ENCODE peak calls at places on chromosomes 11 and 22, in four cellular contexts. One of them, this sample, is unnamed.

GRCh38 chr22:49289822-49290221 is 537.9 kb downstream of the BRD1 start:
- DNase-seq in left ventricle myocardium inferior: no peak
- DNase-seq in tibial artery: peak; percentile 10
- DNase-seq in A549: no peak
- DNase-seq in this sample: no peak

GRCh38 chr11:69569306-69570200 is 71.4 kb upstream of the CCND1 start:
- DNase-seq in A549: no peak
- DNase-seq in tibial artery: no peak
- DNase-seq in left ventricle myocardium inferior: no peak
- DNase-seq in this sample: no peak

GRCh38 chr11:77776455-77776854 is 44.1 kb downstream of the RSF1 start:
- DNase-seq in left ventricle myocardium inferior: no peak
- DNase-seq in A549: peak; percentile 21
- DNase-seq in tibial artery: no peak
- DNase-seq in this sample: peak; percentile 21

GRCh38 chr11:127350476-127350875 is 349.9 kb upstream of the KIRREL3 start:
- DNase-seq in tibial artery: no peak
- DNase-seq in left ventricle myocardium inferior: no peak
- DNase-seq in A549: no peak
- DNase-seq in this sample: no peak

GRCh38 chr11:14149683-14150082 is 187.2 kb downstream of the SPON1 start:
- DNase-seq in left ventricle myocardium inferior: no peak
- DNase-seq in A549: no peak
- DNase-seq in tibial artery: no peak
- DNase-seq in this sample: no peak

GRCh38 chr11:33116535-33116934 is 44.7 kb downstream of the CSTF3 start:
- DNase-seq in A549: peak; percentile 10
- DNase-seq in tibial artery: no peak
- DNase-seq in left ventricle myocardium inferior: no peak
- DNase-seq in this sample: no peak

GRCh38 chr11:44889266-44889665 is 61.4 kb downstream of the TP53I11 start:
- DNase-seq in left ventricle myocardium inferior: no peak
- DNase-seq in A549: no peak
- DNase-seq in tibial artery: no peak
- DNase-seq in this sample: no peak

GRCh38 chr11:34342008-34342533 is 15.7 kb downstream of the ABTB2 start:
- DNase-seq in left ventricle myocardium inferior: peak; percentile 24
- DNase-seq in tibial artery: peak; percentile 87
- DNase-seq in A549: no peak
- DNase-seq in this sample: no peak

GRCh38 chr22:46123694-46124382 is 26.5 kb upstream of the PPARA start:
- DNase-seq in tibial artery: no peak
- DNase-seq in left ventricle myocardium inferior: no peak
- DNase-seq in A549: no peak
- DNase-seq in this sample: no peak

GRCh38 chr11:27673979-27674663 is 26.1 kb downstream of the BDNF start:
- DNase-seq in tibial artery: no peak
- DNase-seq in A549: no peak
- DNase-seq in left ventricle myocardium inferior: no peak
- DNase-seq in this sample: no peak

GRCh38 chr11:1342946-1343345 is 33.5 kb upstream of the TOLLIP start:
- DNase-seq in tibial artery: no peak
- DNase-seq in A549: no peak
- DNase-seq in left ventricle myocardium inferior: no peak
- DNase-seq in this sample: no peak

GRCh38 chr22:24402460-24403192 is 24.8 kb upstream of the ADORA2A start:
- DNase-seq in A549: peak; percentile 81
- DNase-seq in tibial artery: peak; percentile 90
- DNase-seq in left ventricle myocardium inferior: peak; percentile 57
- DNase-seq in this sample: no peak

GRCh38 chr11:128624269-128625170 is 37.2 kb upstream of the ETS1 start:
- DNase-seq in left ventricle myocardium inferior: no peak
- DNase-seq in A549: no peak
- DNase-seq in tibial artery: no peak
- DNase-seq in this sample: peak; percentile 77

GRCh38 chr11:62444835-62445234 is 26.0 kb downstream of the SCGB1A1 start:
- DNase-seq in A549: no peak
- DNase-seq in tibial artery: no peak
- DNase-seq in left ventricle myocardium inferior: no peak
- DNase-seq in this sample: no peak

GRCh38 chr22:19745155-19746133 is 15.1 kb upstream of the TBX1 start:
- DNase-seq in A549: no peak
- DNase-seq in tibial artery: no peak
- DNase-seq in left ventricle myocardium inferior: peak; percentile 79
- DNase-seq in this sample: no peak

GRCh38 chr11:2790581-2790925 is 90.8 kb upstream of the KCNQ1OT1 start:
- DNase-seq in left ventricle myocardium inferior: peak; percentile 12
- DNase-seq in tibial artery: peak; percentile 45
- DNase-seq in A549: no peak
- DNase-seq in this sample: no peak

GRCh38 chr11:70021586-70021985 is 56.5 kb upstream of the ANO1 start:
- DNase-seq in A549: no peak
- DNase-seq in tibial artery: peak; percentile 28
- DNase-seq in left ventricle myocardium inferior: no peak
- DNase-seq in this sample: no peak

GRCh38 chr11:86722041-86722440 is 49.6 kb upstream of the ME3 start:
- DNase-seq in tibial artery: no peak
- DNase-seq in A549: no peak
- DNase-seq in left ventricle myocardium inferior: no peak
- DNase-seq in this sample: no peak

GRCh38 chr11:73271936-73272679 is at the start of gene P2RY6:
- DNase-seq in A549: peak; percentile 93
- DNase-seq in left ventricle myocardium inferior: no peak
- DNase-seq in tibial artery: peak; percentile 67
- DNase-seq in this sample: no peak

GRCh38 chr22:50025993-50026392 is 13.4 kb upstream of the IL17REL start:
- DNase-seq in left ventricle myocardium inferior: no peak
- DNase-seq in A549: no peak
- DNase-seq in tibial artery: no peak
- DNase-seq in this sample: no peak

GRCh38 chr11:86489442-86489841 is 114.8 kb downstream of the CCDC81 start:
- DNase-seq in tibial artery: no peak
- DNase-seq in left ventricle myocardium inferior: no peak
- DNase-seq in A549: no peak
- DNase-seq in this sample: no peak

GRCh38 chr11:38456371-38456770 is 1858.3 kb upstream of the RAG2 start:
- DNase-seq in tibial artery: no peak
- DNase-seq in A549: no peak
- DNase-seq in left ventricle myocardium inferior: no peak
- DNase-seq in this sample: no peak

GRCh38 chr11:94649925-94650623 is 82.9 kb downstream of the PIWIL4 start:
- DNase-seq in left ventricle myocardium inferior: no peak
- DNase-seq in A549: no peak
- DNase-seq in tibial artery: no peak
- DNase-seq in this sample: no peak

GRCh38 chr11:83403990-83404389 is 117.8 kb upstream of the CCDC90B start:
- DNase-seq in tibial artery: no peak
- DNase-seq in A549: no peak
- DNase-seq in left ventricle myocardium inferior: no peak
- DNase-seq in this sample: no peak

GRCh38 chr11:14422052-14422813 is 63.2 kb upstream of the RRAS2 start:
- DNase-seq in left ventricle myocardium inferior: peak; percentile 88
- DNase-seq in tibial artery: peak; percentile 89
- DNase-seq in A549: peak; percentile 88
- DNase-seq in this sample: no peak

GRCh38 chr11:9013373-9013772 is 9.6 kb upstream of the NRIP3 start:
- DNase-seq in A549: no peak
- DNase-seq in left ventricle myocardium inferior: no peak
- DNase-seq in tibial artery: no peak
- DNase-seq in this sample: no peak

GRCh38 chr11:606245-606644 is 9.5 kb downstream of the IRF7 start:
- DNase-seq in A549: peak; percentile 50
- DNase-seq in left ventricle myocardium inferior: peak; percentile 77
- DNase-seq in tibial artery: no peak
- DNase-seq in this sample: no peak

GRCh38 chr11:3163241-3163981 is 1.7 kb downstream of the OSBPL5 start:
- DNase-seq in A549: no peak
- DNase-seq in left ventricle myocardium inferior: peak; percentile 16
- DNase-seq in tibial artery: peak; percentile 65
- DNase-seq in this sample: no peak

GRCh38 chr11:83681045-83681781 is 395.0 kb upstream of the CCDC90B start:
- DNase-seq in A549: no peak
- DNase-seq in left ventricle myocardium inferior: no peak
- DNase-seq in tibial artery: no peak
- DNase-seq in this sample: no peak

GRCh38 chr11:86214710-86215109 is 29.8 kb upstream of the EED start:
- DNase-seq in left ventricle myocardium inferior: no peak
- DNase-seq in A549: no peak
- DNase-seq in tibial artery: no peak
- DNase-seq in this sample: no peak

GRCh38 chr11:78800089-78800690 is 225.5 kb upstream of the NARS2 start:
- DNase-seq in A549: no peak
- DNase-seq in tibial artery: no peak
- DNase-seq in left ventricle myocardium inferior: no peak
- DNase-seq in this sample: no peak

GRCh38 chr11:78802058-78802633 is 227.5 kb upstream of the NARS2 start:
- DNase-seq in tibial artery: no peak
- DNase-seq in A549: no peak
- DNase-seq in left ventricle myocardium inferior: no peak
- DNase-seq in this sample: no peak

GRCh38 chr11:78801161-78801884 is 226.7 kb upstream of the NARS2 start:
- DNase-seq in tibial artery: peak; percentile 83
- DNase-seq in left ventricle myocardium inferior: no peak
- DNase-seq in A549: peak; percentile 43
- DNase-seq in this sample: no peak

GRCh38 chr11:78798567-78799170 is 224.0 kb upstream of the NARS2 start:
- DNase-seq in tibial artery: peak; percentile 88
- DNase-seq in A549: peak; percentile 52
- DNase-seq in left ventricle myocardium inferior: peak; percentile 72
- DNase-seq in this sample: no peak

GRCh38 chr11:78800756-78801155 is 226.1 kb upstream of the NARS2 start:
- DNase-seq in A549: no peak
- DNase-seq in left ventricle myocardium inferior: no peak
- DNase-seq in tibial artery: no peak
- DNase-seq in this sample: no peak
- H3K27ac ChIP-seq in A549: peak overlapping the region; percentile 36
- H3K27ac ChIP-seq in left ventricle myocardium inferior: peak overlapping the region; percentile 62
- H3K27ac ChIP-seq in tibial artery: peak overlapping the region; percentile 72
- H3K27ac ChIP-seq in this sample: no peak overlapping the region

DNA sequence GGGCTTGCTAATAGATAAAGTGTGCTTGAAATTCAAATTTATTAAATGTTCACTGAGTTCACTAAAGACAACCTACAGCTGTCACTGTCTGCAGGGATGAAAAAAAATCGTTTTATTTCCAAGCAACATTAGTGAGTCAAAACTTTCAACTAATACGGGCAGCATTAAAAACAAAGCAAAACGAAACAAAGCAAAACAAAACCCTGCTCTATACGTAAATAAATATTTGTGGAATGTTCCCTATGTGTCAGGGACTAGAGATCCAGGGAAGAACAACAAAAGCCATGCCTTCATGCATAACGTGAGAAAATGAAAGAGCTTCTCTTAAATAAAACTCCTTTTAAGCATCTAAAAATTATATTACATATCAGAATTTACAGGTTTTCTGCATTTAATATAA is 553 bp downstream of the NAALAD2 start:
- DNase-seq in left ventricle myocardium inferior: no peak
- DNase-seq in tibial artery: no peak
- DNase-seq in A549: no peak
- DNase-seq in this sample: no peak
- H3K4me3 ChIP-seq in left ventricle myocardium inferior: peak overlapping the region; percentile 71
- H3K4me3 ChIP-seq in tibial artery: peak overlapping the region; percentile 59
- H3K4me3 ChIP-seq in A549: peak overlapping the region; percentile 45
- H3K4me3 ChIP-seq in this sample: no peak overlapping the region

DNA sequence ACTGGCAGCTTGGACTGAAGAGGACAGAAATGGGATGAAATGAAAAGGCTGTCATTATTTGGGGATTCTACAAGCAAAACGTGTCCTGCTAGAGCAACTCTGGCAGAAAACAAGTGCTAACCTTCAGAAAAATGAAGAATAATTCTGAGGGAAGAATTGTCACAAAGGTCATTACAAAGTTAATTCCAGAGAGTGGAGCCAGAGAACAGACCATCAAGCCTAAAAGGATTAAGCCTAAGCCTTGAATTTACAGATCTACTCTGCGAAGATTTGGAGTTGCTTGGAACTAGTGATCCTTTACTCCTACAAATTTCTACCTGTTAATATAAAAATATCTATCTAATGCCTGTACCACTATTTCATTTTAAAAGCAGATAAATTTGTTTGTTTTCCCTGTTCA is 1077.3 kb upstream of the CNTN5 start:
- DNase-seq in tibial artery: no peak
- DNase-seq in A549: no peak
- DNase-seq in left ventricle myocardium inferior: no peak
- DNase-seq in this sample: no peak
- H3K9me3 ChIP-seq in tibial artery: no peaks in the 10 kb centered on the region
- H3K9me3 ChIP-seq in A549: no peaks in the 10 kb centered on the region
- H3K9me3 ChIP-seq in left ventricle myocardium inferior: no peaks in the 10 kb centered on the region
- H3K9me3 ChIP-seq in this sample: peaks cover 4% of the 10 kb centered on the region

GRCh38 chr11:12705874-12706273 is 31.7 kb downstream of the TEAD1 start:
- DNase-seq in A549: no peak
- DNase-seq in tibial artery: no peak
- DNase-seq in left ventricle myocardium inferior: no peak
- DNase-seq in this sample: no peak

GRCh38 chr11:12702999-12703453 is 28.8 kb downstream of the TEAD1 start:
- DNase-seq in A549: no peak
- DNase-seq in left ventricle myocardium inferior: no peak
- DNase-seq in tibial artery: no peak
- DNase-seq in this sample: no peak

GRCh38 chr11:12707500-12707880 is 33.3 kb downstream of the TEAD1 start:
- DNase-seq in A549: no peak
- DNase-seq in tibial artery: no peak
- DNase-seq in left ventricle myocardium inferior: no peak
- DNase-seq in this sample: no peak

GRCh38 chr11:12704049-12704448 is 29.8 kb downstream of the TEAD1 start:
- DNase-seq in left ventricle myocardium inferior: no peak
- DNase-seq in A549: no peak
- DNase-seq in tibial artery: no peak
- DNase-seq in this sample: no peak

DNA sequence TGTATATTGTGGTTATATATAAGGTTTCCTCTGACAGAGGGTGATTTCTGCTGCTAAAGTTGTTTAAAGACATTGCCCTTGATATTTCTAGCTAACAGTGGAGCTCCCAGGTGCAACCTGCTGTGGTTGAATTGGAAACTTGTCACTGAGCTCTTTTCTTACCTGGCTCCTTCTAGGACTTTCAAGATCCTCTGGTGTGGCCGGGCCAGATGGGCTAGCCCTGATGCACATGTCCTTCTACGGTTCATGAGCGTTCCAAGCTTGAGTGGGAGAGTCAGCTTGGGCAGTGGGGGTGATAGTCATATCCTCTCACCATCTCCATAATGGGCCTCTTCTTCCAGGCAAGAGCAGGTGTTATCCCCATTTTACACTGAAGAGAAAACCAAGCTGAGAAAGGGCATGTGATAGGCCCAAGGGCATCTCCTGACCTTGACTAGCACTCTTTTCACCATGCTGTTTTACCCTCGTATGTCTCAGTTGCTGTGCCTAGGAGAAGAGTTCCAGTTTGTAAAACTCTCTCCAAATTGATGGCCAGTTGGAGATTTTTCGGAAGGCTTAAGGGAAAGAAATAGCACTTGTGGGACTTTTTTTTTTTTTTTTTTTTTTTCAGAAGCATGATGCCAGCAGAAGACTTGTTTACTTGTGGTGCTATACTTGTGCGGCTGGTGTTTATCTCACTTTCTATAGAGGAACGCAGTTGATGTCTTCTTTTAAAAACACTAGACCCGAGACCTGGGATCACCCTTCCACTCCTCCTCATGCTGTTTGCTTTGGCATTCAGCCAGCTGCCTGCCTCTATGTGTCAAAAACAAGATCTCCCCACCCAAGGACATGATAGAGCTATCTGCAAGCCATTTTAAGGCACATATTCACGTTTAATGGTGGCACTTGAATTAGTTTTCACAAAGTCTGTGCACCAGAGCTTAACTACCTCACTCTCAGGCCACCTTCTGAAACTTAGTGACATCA is 32.6 kb downstream of the TEAD1 start:
- DNase-seq in left ventricle myocardium inferior: peak; percentile 37
- DNase-seq in A549: no peak
- DNase-seq in tibial artery: no peak
- DNase-seq in this sample: no peak
- H3K27ac ChIP-seq in left ventricle myocardium inferior: peak overlapping the region; percentile 38
- H3K27ac ChIP-seq in A549: no peak overlapping the region
- H3K27ac ChIP-seq in tibial artery: no peak overlapping the region
- H3K27ac ChIP-seq in this sample: no peak overlapping the region